ENCODE peak calls at places on chromosomes 16 and 17, in nine cellular contexts. I is sigmoid colon; Z is EH; M is ACHN; R is suprapubic skin; H is mucosa of gallbladder; T is activated CD4-positive, alpha-beta memory T cell treated with anti-CD3 and anti-CD28 coated beads, Interleukin-2, amount 10 ng/mL, durations not matched to agents 7 days and 5 days; Q is OCI-LY7; U is nucleus accumbens. C is an unnamed sample.

GRCh38 chr17:73427198-73427597 is 115.4 kb upstream of the CDC42EP4 start:
- DNase-seq in I (no peak), Z (no peak), M (no peak), R (no peak), H (no peak), T (no peak), Q (no peak), U (no peak), C (peak)

GRCh38 chr17:58960068-58960467 is 146.6 kb downstream of the TRIM37 start:
- DNase-seq in I (no peak), Z (peak), M (peak), R (no peak), H (peak), T (no peak), Q (peak), U (no peak), C (peak)

GRCh38 chr17:57211543-57211942 is 44.8 kb upstream of the MSI2 start:
- DNase-seq in I (no peak), Z (peak), M (no peak), R (no peak), H (no peak), T (no peak), Q (no peak), U (no peak), C (peak)

GRCh38 chr17:68398731-68399637 is 58.3 kb downstream of the WIPI1 start:
- DNase-seq in I (peak), Z (peak), M (peak), R (no peak), H (peak), T (peak), Q (peak), U (no peak), C (peak)

GRCh38 chr17:19706791-19707727 is 9.3 kb downstream of the SLC47A2 start:
- DNase-seq in I (no peak), Z (no peak), M (no peak), R (no peak), H (no peak), T (no peak), Q (no peak), U (no peak), C (no peak)

GRCh38 chr16:50697881-50698767 is 4.7 kb downstream of the NOD2 start:
- DNase-seq in I (no peak), Z (peak), M (peak), R (peak), H (no peak), T (peak), Q (no peak), U (no peak), C (no peak)

GRCh38 chr16:65959978-65960377 is 406.5 kb upstream of the CDH5 start:
- DNase-seq in I (no peak), Z (no peak), M (no peak), R (no peak), H (no peak), T (no peak), Q (no peak), U (no peak), C (no peak)

GRCh38 chr16:4674926-4675530 is 18.3 kb upstream of the NUDT16L1 start:
- DNase-seq in I (no peak), Z (no peak), M (no peak), R (no peak), H (no peak), T (no peak), Q (no peak), U (no peak), C (no peak)

GRCh38 chr17:82929011-82929622 is 89.3 kb upstream of the ZNF750 start:
- DNase-seq in I (peak), Z (no peak), M (no peak), R (peak), H (no peak), T (no peak), Q (no peak), U (no peak), C (no peak)

GRCh38 chr17:63645775-63646491 is 23.7 kb downstream of the MAP3K3 start:
- DNase-seq in I (no peak), Z (peak), M (no peak), R (no peak), H (no peak), T (no peak), Q (no peak), U (no peak), C (no peak)

GRCh38 chr16:63287411-63287810 is 1251.2 kb upstream of the CDH8 start:
- DNase-seq in I (no peak), Z (no peak), M (no peak), R (no peak), H (no peak), T (no peak), Q (no peak), U (no peak), C (no peak)

GRCh38 chr17:17043668-17044226 is 1.5 kb downstream of the MPRIP start:
- DNase-seq in I (no peak), Z (peak), M (peak), R (no peak), H (no peak), T (no peak), Q (no peak), U (no peak), C (no peak)

GRCh38 chr16:87346517-87347060 is 29.4 kb upstream of the C16orf95 start:
- DNase-seq in I (no peak), Z (no peak), M (no peak), R (no peak), H (no peak), T (no peak), Q (no peak), U (no peak), C (no peak)

GRCh38 chr16:64225036-64225435 is 896.8 kb downstream of the CDH11 start:
- DNase-seq in I (no peak), Z (no peak), M (no peak), R (no peak), H (no peak), T (no peak), Q (no peak), U (no peak), C (no peak)

GRCh38 chr16:3065069-3065741 is at the start of gene IL32:
- DNase-seq in I (peak), Z (peak), M (peak), R (no peak), H (peak), T (peak), Q (no peak), U (no peak), C (no peak)

GRCh38 chr16:81555660-81556059 is 111.1 kb downstream of the CMIP start:
- DNase-seq in I (no peak), Z (no peak), M (no peak), R (no peak), H (no peak), T (no peak), Q (no peak), U (no peak), C (no peak)

GRCh38 chr17:73613271-73613941 is 30.8 kb downstream of the SDK2 start:
- DNase-seq in I (no peak), Z (no peak), M (no peak), R (no peak), H (no peak), T (no peak), Q (no peak), U (no peak), C (no peak)

GRCh38 chr16:81780350-81780749 is 1.3 kb downstream of the PLCG2 start:
- DNase-seq in I (no peak), Z (no peak), M (no peak), R (no peak), H (no peak), T (no peak), Q (peak), U (no peak), C (no peak)

GRCh38 chr17:5837055-5837491 is 233.1 kb upstream of the WSCD1 start:
- DNase-seq in I (no peak), Z (peak), M (peak), R (no peak), H (no peak), T (no peak), Q (no peak), U (no peak), C (no peak)

GRCh38 chr16:68640972-68641371 is 4.1 kb upstream of the CDH3 start:
- DNase-seq in I (no peak), Z (peak), M (no peak), R (no peak), H (no peak), T (no peak), Q (no peak), U (no peak), C (no peak)

C was measured in NCI-H2029.